ENCODE peak calls at places on chromosomes 13 and 19, in seven cellular contexts. N is thoracic aorta, V is fibroblast of mammary gland, K is AG09309, G is left ventricle myocardium inferior, H is dorsolateral prefrontal cortex, O is upper lobe of right lung. Y is an unnamed sample.

GRCh38 chr19:2775556-2776430 is 7.3 kb downstream of the SGTA start:
- DNase-seq in N (no peak), V (peak), K (no peak), G (peak), H (no peak), O (peak), Y (peak)

GRCh38 chr13:93309886-93310520 is 83.4 kb downstream of the GPC6 start:
- DNase-seq in N (no peak), V (peak), K (peak), G (no peak), H (no peak), O (no peak), Y (peak)

GRCh38 chr19:10871711-10872550 is 578 bp downstream of the CARM1 start:
- DNase-seq in N (no peak), V (no peak), K (no peak), G (peak), H (no peak), O (peak), Y (no peak)

GRCh38 chr13:25581351-25581750 is 209.6 kb downstream of the ATP8A2 start:
- DNase-seq in N (no peak), V (no peak), K (no peak), G (no peak), H (no peak), O (no peak), Y (no peak)

GRCh38 chr19:8332976-8333770 is 9.9 kb downstream of the KANK3 start:
- DNase-seq in N (no peak), V (no peak), K (no peak), G (peak), H (no peak), O (peak), Y (no peak)

GRCh38 chr19:36182612-36183454 is 30.6 kb upstream of the COX7A1 start:
- DNase-seq in N (no peak), V (peak), K (no peak), G (no peak), H (no peak), O (no peak), Y (peak)

GRCh38 chr19:40400521-40400920 is 10.5 kb upstream of the HIPK4 start:
- DNase-seq in N (no peak), V (peak), K (no peak), G (no peak), H (no peak), O (no peak), Y (no peak)

GRCh38 chr19:17555929-17556813 is 722 bp downstream of the COLGALT1 start:
- DNase-seq in N (no peak), V (peak), K (no peak), G (peak), H (peak), O (peak), Y (no peak)

GRCh38 chr13:70253411-70253810 is 145.2 kb upstream of the KLHL1 start:
- DNase-seq in N (no peak), V (no peak), K (no peak), G (no peak), H (no peak), O (no peak), Y (no peak)

GRCh38 chr19:8209111-8209964 is at the start of gene CERS4:
- DNase-seq in N (no peak), V (no peak), K (no peak), G (peak), H (peak), O (peak), Y (no peak)

GRCh38 chr13:38462605-38463004 is 113.0 kb downstream of the UFM1 start:
- DNase-seq in N (no peak), V (no peak), K (no peak), G (no peak), H (no peak), O (no peak), Y (no peak)

GRCh38 chr13:25432686-25433085 is 60.9 kb downstream of the ATP8A2 start:
- DNase-seq in N (no peak), V (no peak), K (no peak), G (no peak), H (no peak), O (no peak), Y (no peak)

GRCh38 chr19:18053571-18054219 is 33.0 kb downstream of the IL12RB1 start:
- DNase-seq in N (no peak), V (peak), K (no peak), G (no peak), H (no peak), O (no peak), Y (no peak)

GRCh38 chr13:83709751-83710515 is 172.3 kb downstream of the SLITRK1 start:
- DNase-seq in N (no peak), V (no peak), K (no peak), G (no peak), H (no peak), O (no peak), Y (no peak)

GRCh38 chr13:51317262-51317661 is 22.2 kb upstream of the SERPINE3 start:
- DNase-seq in N (no peak), V (peak), K (peak), G (no peak), H (no peak), O (no peak), Y (peak)

GRCh38 chr19:7970716-7971448 is 27.4 kb upstream of the TIMM44 start:
- DNase-seq in N (no peak), V (peak), K (no peak), G (no peak), H (peak), O (no peak), Y (peak)

GRCh38 chr19:38360839-38361631 is 13.3 kb upstream of the PSMD8 start:
- DNase-seq in N (no peak), V (no peak), K (no peak), G (no peak), H (no peak), O (no peak), Y (no peak)
- H3K4me3 ChIP-seq in N (peak), V (peak), K (peak), G (peak), H (peak), O (peak), Y (peak)

GRCh38 chr13:41054212-41054877 is 7.0 kb upstream of the WBP4 start:
- DNase-seq in N (no peak), V (peak), K (peak), G (no peak), H (no peak), O (no peak), Y (peak)

GRCh38 chr13:41056194-41056593 is 5.1 kb upstream of the WBP4 start:
- DNase-seq in N (no peak), V (no peak), K (no peak), G (no peak), H (no peak), O (no peak), Y (no peak)

GRCh38 chr13:41053384-41053826 is 7.9 kb upstream of the WBP4 start:
- DNase-seq in N (no peak), V (peak), K (peak), G (no peak), H (no peak), O (no peak), Y (no peak)

GRCh38 chr13:41056996-41057711 is 4.2 kb upstream of the WBP4 start:
- DNase-seq in N (no peak), V (no peak), K (no peak), G (no peak), H (no peak), O (no peak), Y (no peak)

DNA sequence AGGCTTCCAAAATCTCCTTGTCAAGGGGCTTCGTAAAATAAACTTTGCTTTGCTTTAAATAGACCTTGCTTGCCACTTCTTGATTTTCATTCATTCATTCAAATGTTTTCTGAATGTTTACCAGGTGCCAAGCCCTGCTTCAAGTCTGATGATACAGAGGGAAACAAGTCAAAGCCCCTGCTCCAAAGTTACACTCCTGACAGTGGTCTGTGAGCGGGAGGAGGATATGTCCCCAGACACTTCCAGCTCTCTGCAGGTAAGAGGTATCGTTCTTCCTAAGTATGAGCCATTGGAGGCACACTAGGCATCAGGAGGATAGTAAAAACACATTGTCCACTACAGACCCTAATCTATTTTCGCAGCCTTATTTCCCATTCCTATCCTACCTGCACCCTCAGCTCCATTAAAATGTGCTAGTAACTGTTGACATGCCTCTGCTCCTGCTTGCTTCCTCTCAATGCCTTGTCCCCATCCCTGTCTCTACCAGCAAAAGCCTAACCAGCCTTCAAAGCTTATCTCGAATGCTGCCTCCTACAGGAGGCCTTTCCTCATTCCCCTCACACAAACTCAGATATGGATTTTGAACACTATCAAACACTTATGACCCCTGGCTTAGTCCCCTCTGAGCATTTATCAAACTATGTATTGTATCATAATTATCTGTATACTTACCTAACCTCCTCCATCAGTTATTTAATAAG is 6.2 kb upstream of the WBP4 start:
- DNase-seq in N (no peak), V (no peak), K (no peak), G (no peak), H (no peak), O (no peak), Y (no peak)
- TF ChIP-seq CTCF in N (no peak), V (peak), K (peak), G (no peak), H (no peak), O (no peak), Y (no peak)

GRCh38 chr19:1013218-1013617 is 7.7 kb downstream of the TMEM259 start:
- DNase-seq in N (no peak), V (no peak), K (no peak), G (no peak), H (no peak), O (no peak), Y (no peak)
- H3K4me3 ChIP-seq in N (no peak), V (no peak), K (no peak), G (no peak), H (no peak), O (no peak), Y (no peak)

GRCh38 chr13:98879127-98879520 is 98.7 kb downstream of the DOCK9 start:
- DNase-seq in N (no peak), V (no peak), K (no peak), G (no peak), H (no peak), O (no peak), Y (no peak)
- TF ChIP-seq CTCF in N (no peak), V (peak), K (no peak), G (no peak), H (no peak), O (no peak), Y (peak)

DNA sequence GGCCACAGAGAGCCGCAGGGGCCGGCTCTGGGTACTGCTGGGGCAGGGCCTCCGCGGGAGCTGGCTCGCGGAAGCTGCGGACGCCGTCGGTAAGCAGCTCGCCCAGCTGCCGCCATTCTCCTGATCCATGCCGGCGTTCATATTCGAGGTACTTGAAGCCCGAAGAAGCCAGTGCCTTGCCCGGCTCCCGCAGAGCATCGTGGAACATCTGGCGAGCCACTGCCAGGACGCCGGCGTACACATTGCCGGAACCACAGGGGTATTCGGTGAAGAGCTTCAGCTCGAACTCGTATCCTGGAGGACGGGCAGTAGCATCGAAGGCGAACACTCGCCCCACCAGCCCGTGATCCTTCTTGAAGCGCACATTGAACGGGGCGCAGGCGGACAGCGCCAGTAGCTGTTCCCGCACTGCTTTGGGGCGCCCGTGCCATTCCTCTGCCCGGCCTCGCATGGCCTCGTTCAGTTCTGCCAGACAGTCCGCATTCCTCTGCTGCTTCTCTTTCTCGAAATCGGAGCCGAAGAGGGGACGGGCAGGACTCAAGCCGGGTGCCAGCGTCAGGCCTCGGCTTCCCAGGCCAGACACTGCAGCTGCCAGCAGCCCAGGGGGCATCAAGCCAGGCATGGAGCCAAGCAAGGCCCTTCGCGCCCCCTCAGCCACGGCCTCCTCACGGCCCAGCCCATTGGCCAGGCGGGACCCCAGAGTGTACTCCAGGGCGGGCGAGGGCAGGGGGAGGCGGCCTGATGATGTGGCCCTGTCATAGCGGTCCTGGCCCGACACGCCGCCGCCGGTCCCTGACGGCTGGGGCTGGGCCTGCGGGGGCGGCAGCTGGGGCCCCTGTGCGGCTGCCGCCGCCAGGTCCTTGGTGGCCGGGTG is 1.0 kb downstream of the IRF2BP1 start:
- DNase-seq in N (no peak), V (no peak), K (no peak), G (no peak), H (no peak), O (no peak), Y (no peak)
- H3K4me3 ChIP-seq in N (peak), V (peak), K (peak), G (peak), H (peak), O (peak), Y (peak)

GRCh38 chr19:46788101-46788967 is at the start of gene SLC1A5:
- DNase-seq in N (peak), V (peak), K (peak), G (peak), H (peak), O (peak), Y (peak)
- TF ChIP-seq CTCF in N (no peak), V (no peak), K (peak), G (no peak), H (no peak), O (no peak), Y (no peak)

GRCh38 chr19:49645592-49645991 is 3.6 kb downstream of the SCAF1 start:
- DNase-seq in N (no peak), V (no peak), K (no peak), G (no peak), H (no peak), O (no peak), Y (no peak)

GRCh38 chr19:49645995-49646394 is 4.0 kb downstream of the SCAF1 start:
- DNase-seq in N (no peak), V (no peak), K (no peak), G (no peak), H (no peak), O (peak), Y (no peak)

GRCh38 chr19:49641688-49642487 is at the start of gene SCAF1:
- DNase-seq in N (peak), V (peak), K (peak), G (peak), H (peak), O (peak), Y (peak)

GRCh38 chr19:49642488-49643035 is 553 bp downstream of the SCAF1 start:
- DNase-seq in N (no peak), V (no peak), K (no peak), G (no peak), H (no peak), O (no peak), Y (no peak)

DNA sequence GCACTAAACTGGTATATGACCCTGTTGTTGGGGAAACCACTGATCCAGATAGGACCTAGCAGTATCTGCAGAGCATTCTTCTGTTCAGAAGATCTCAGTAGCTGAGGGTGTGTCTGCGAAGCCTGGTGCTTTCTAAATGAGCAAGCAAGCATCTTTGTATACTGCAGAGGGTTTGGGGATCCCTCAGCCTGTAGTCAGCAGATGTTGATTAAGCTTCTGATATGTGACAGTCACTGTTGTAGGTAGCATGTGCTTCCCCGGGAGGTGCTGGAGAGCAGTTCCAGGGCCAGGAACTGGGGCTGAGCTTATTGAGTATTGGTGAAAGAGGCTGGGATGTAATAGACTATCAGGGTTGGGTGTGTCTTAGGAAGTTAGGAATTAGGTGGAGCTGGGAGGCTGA is 1.5 kb downstream of the SCAF1 start:
- DNase-seq in N (no peak), V (no peak), K (no peak), G (no peak), H (no peak), O (no peak), Y (no peak)
- H3K4me3 ChIP-seq in N (no peak), V (peak), K (no peak), G (peak), H (peak), O (no peak), Y (peak)

DNA sequence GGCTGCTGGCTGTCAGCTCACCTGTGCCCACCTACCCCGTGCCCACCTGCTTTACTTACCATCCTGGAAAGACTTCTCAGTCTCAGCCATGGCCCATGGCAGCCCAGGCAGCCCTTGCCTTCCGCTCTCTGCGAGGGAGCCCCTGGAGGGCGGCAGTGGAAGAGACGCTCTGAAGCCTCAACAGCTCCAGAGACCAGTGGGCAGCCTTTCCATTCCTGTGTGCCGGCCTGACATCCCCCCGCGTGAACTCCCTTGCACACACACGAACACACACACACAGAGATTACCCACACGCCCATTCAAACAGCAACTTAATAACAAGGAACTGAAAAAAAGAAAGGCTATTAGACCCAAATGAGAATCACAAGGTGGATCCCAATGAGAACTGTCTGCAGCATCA is 14.2 kb upstream of the RASA3 start:
- DNase-seq in N (no peak), V (no peak), K (no peak), G (no peak), H (no peak), O (peak), Y (no peak)
- TF ChIP-seq CTCF in N (no peak), V (peak), K (peak), G (no peak), H (no peak), O (no peak), Y (peak)